ENCODE peak calls at places on chromosomes 7 and 10, in four cellular contexts. One of them, this sample, is unnamed.

GRCh38 chr7:83613232-83613631 is 35.7 kb downstream of the SEMA3E start:
- DNase-seq in IMR-90: no peak
- DNase-seq in H9: no peak
- DNase-seq in mesendoderm: no peak
- DNase-seq in this sample: no peak

GRCh38 chr10:13103554-13103953 is 3.6 kb downstream of the OPTN start:
- DNase-seq in IMR-90: no peak
- DNase-seq in H9: no peak
- DNase-seq in mesendoderm: no peak
- DNase-seq in this sample: no peak

GRCh38 chr10:129673292-129673691 is 206.3 kb downstream of the MGMT start:
- DNase-seq in IMR-90: no peak
- DNase-seq in H9: no peak
- DNase-seq in mesendoderm: no peak
- DNase-seq in this sample: no peak

GRCh38 chr7:13286916-13287315 is 599.5 kb downstream of the ARL4A start:
- DNase-seq in IMR-90: no peak
- DNase-seq in H9: no peak
- DNase-seq in mesendoderm: no peak
- DNase-seq in this sample: no peak

GRCh38 chr7:74306737-74307469 is 17.7 kb downstream of the CLIP2 start:
- DNase-seq in IMR-90: peak
- DNase-seq in H9: no peak
- DNase-seq in mesendoderm: no peak
- DNase-seq in this sample: no peak

GRCh38 chr7:29208410-29209250 is 14.1 kb downstream of the CHN2 start:
- DNase-seq in IMR-90: no peak
- DNase-seq in H9: no peak
- DNase-seq in mesendoderm: no peak
- DNase-seq in this sample: no peak

GRCh38 chr7:78620931-78621330 is 822.4 kb downstream of the PHTF2 start:
- DNase-seq in IMR-90: peak
- DNase-seq in H9: peak
- DNase-seq in mesendoderm: peak
- DNase-seq in this sample: peak

GRCh38 chr10:132023092-132023811 is 41.5 kb upstream of the BNIP3 start:
- DNase-seq in IMR-90: peak
- DNase-seq in H9: peak
- DNase-seq in mesendoderm: peak
- DNase-seq in this sample: peak

GRCh38 chr7:65832281-65832680 is 40.6 kb upstream of the VKORC1L1 start:
- DNase-seq in IMR-90: peak
- DNase-seq in H9: peak
- DNase-seq in mesendoderm: peak
- DNase-seq in this sample: peak

GRCh38 chr10:92689663-92690210 is at the start of gene HHEX:
- DNase-seq in IMR-90: peak
- DNase-seq in H9: peak
- DNase-seq in mesendoderm: peak
- DNase-seq in this sample: peak

GRCh38 chr7:37182011-37182478 is 266.6 kb downstream of the ELMO1 start:
- DNase-seq in IMR-90: peak
- DNase-seq in H9: peak
- DNase-seq in mesendoderm: peak
- DNase-seq in this sample: peak

GRCh38 chr7:81672872-81673271 is 97.0 kb downstream of the HGF start:
- DNase-seq in IMR-90: no peak
- DNase-seq in H9: peak
- DNase-seq in mesendoderm: peak
- DNase-seq in this sample: peak

GRCh38 chr10:75987610-75988009 is 556.2 kb downstream of the LRMDA start:
- DNase-seq in IMR-90: no peak
- DNase-seq in H9: no peak
- DNase-seq in mesendoderm: peak
- DNase-seq in this sample: no peak

GRCh38 chr7:68224041-68224534 is 1227.5 kb downstream of the TYW1 start:
- DNase-seq in IMR-90: no peak
- DNase-seq in H9: no peak
- DNase-seq in mesendoderm: no peak
- DNase-seq in this sample: no peak

DNA sequence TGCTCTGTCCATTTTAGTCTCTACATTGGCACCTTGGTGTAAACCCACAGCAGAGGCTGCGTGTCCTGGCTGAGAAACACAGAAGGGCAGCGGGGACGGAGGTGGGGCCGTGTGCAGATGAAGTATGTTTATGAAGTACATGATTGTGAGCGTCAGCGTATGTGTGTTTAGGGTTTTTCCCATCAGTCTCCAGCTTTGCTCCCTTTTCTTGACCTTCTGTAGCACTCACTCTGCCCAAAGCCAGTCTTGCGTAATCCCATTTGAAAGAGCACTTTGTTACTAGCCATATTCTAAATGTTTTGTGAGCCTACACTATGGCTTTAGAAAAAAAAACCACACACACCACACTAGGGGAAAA is 750.8 kb upstream of the SORCS1 start:
- DNase-seq in IMR-90: no peak
- DNase-seq in H9: no peak
- DNase-seq in mesendoderm: peak
- DNase-seq in this sample: no peak
- H2BK5ac ChIP-seq in IMR-90: no peak
- H2BK5ac ChIP-seq in H9: no peak
- H2BK5ac ChIP-seq in mesendoderm: no peak
- H2BK5ac ChIP-seq in this sample: peak

GRCh38 chr7:40646717-40647116 is 511.9 kb downstream of the SUGCT start:
- DNase-seq in IMR-90: peak
- DNase-seq in H9: no peak
- DNase-seq in mesendoderm: no peak
- DNase-seq in this sample: no peak
- H3K23ac ChIP-seq in IMR-90: no peak
- H3K23ac ChIP-seq in H9: no peak
- H3K23ac ChIP-seq in mesendoderm: no peak
- H3K23ac ChIP-seq in this sample: no peak

DNA sequence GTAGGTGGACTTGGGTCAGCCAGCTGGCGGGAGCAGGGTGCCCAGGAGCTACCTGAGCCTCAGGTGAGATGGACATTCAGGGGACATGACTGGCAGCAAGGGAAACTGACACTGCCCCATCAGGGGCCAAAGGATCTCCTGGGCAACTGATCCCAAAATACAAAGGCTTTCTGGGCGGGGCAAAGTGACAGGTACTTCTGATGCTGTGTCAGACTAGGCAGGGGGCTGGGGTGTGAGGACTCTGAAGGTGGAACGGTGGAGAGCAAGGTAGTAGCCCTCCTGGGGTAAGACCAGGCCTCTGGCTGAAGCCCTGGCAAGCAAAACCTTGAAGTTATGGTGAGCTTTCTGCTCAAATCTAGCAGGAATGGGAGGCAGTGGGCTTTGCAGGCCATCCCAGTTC is 4.4 kb downstream of the OPN4 start:
- DNase-seq in IMR-90: no peak
- DNase-seq in H9: no peak
- DNase-seq in mesendoderm: no peak
- DNase-seq in this sample: no peak
- H2BK15ac ChIP-seq in IMR-90: no peak
- H2BK15ac ChIP-seq in H9: no peak
- H2BK15ac ChIP-seq in mesendoderm: no peak
- H2BK15ac ChIP-seq in this sample: no peak

GRCh38 chr10:5566606-5567005 is 41.8 kb downstream of the CALML3 start:
- DNase-seq in IMR-90: peak
- DNase-seq in H9: no peak
- DNase-seq in mesendoderm: peak
- DNase-seq in this sample: no peak
- H2BK5ac ChIP-seq in IMR-90: no peak
- H2BK5ac ChIP-seq in H9: no peak
- H2BK5ac ChIP-seq in mesendoderm: no peak
- H2BK5ac ChIP-seq in this sample: no peak

GRCh38 chr7:124034754-124035100 is 1.9 kb upstream of the TMEM229A start:
- DNase-seq in IMR-90: no peak
- DNase-seq in H9: no peak
- DNase-seq in mesendoderm: no peak
- DNase-seq in this sample: no peak

GRCh38 chr7:124032369-124033092 is at the start of gene TMEM229A:
- DNase-seq in IMR-90: peak
- DNase-seq in H9: peak
- DNase-seq in mesendoderm: peak
- DNase-seq in this sample: peak

GRCh38 chr7:124033807-124034753 is 1.2 kb upstream of the TMEM229A start:
- DNase-seq in IMR-90: no peak
- DNase-seq in H9: no peak
- DNase-seq in mesendoderm: no peak
- DNase-seq in this sample: no peak

GRCh38 chr7:124031919-124032318 is 948 bp downstream of the TMEM229A start:
- DNase-seq in IMR-90: no peak
- DNase-seq in H9: no peak
- DNase-seq in mesendoderm: peak
- DNase-seq in this sample: no peak

GRCh38 chr7:124033093-124033806 is 383 bp upstream of the TMEM229A start:
- DNase-seq in IMR-90: no peak
- DNase-seq in H9: peak
- DNase-seq in mesendoderm: peak
- DNase-seq in this sample: peak
- H3K23ac ChIP-seq in IMR-90: no peak
- H3K23ac ChIP-seq in H9: no peak
- H3K23ac ChIP-seq in mesendoderm: peak
- H3K23ac ChIP-seq in this sample: peak

GRCh38 chr10:8112230-8112915 is 57.9 kb downstream of the GATA3 start:
- DNase-seq in IMR-90: no peak
- DNase-seq in H9: no peak
- DNase-seq in mesendoderm: no peak
- DNase-seq in this sample: no peak

GRCh38 chr10:8116474-8116873 is 62.0 kb downstream of the GATA3 start:
- DNase-seq in IMR-90: no peak
- DNase-seq in H9: no peak
- DNase-seq in mesendoderm: no peak
- DNase-seq in this sample: no peak

GRCh38 chr10:8114741-8115340 is 60.4 kb downstream of the GATA3 start:
- DNase-seq in IMR-90: no peak
- DNase-seq in H9: no peak
- DNase-seq in mesendoderm: peak
- DNase-seq in this sample: no peak

GRCh38 chr10:8113616-8114015 is 59.1 kb downstream of the GATA3 start:
- DNase-seq in IMR-90: no peak
- DNase-seq in H9: no peak
- DNase-seq in mesendoderm: peak
- DNase-seq in this sample: no peak

GRCh38 chr10:8112942-8113442 is 58.5 kb downstream of the GATA3 start:
- DNase-seq in IMR-90: no peak
- DNase-seq in H9: no peak
- DNase-seq in mesendoderm: no peak
- DNase-seq in this sample: no peak
- H2BK15ac ChIP-seq in IMR-90: no peak
- H2BK15ac ChIP-seq in H9: no peak
- H2BK15ac ChIP-seq in mesendoderm: no peak
- H2BK15ac ChIP-seq in this sample: no peak

DNA sequence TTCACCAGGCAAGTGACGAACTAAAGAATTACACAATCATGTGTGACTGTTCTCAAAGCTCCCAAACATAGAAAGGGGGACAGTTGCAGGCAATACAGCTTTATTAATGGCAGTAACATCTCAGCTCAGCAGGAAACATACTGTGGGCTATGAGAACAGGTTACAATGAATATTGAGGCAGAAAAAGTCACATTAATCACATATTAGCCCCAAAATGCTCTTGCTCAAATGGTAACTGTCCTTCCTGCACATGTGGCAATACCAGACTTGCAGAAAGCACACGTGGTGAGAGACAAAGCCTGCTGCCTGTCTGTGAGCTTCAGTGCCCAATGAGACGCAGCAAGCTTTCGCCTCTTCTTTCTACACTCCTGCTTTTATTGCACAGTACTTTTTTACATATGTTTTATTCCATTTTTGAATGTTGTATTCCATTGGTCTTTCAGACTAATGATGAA is 104.9 kb upstream of the ACBD5 start:
- DNase-seq in IMR-90: no peak
- DNase-seq in H9: no peak
- DNase-seq in mesendoderm: no peak
- DNase-seq in this sample: no peak
- H2BK5ac ChIP-seq in IMR-90: no peak
- H2BK5ac ChIP-seq in H9: no peak
- H2BK5ac ChIP-seq in mesendoderm: no peak
- H2BK5ac ChIP-seq in this sample: no peak

GRCh38 chr7:91029688-91030087 is 234.5 kb upstream of the FZD1 start:
- DNase-seq in IMR-90: no peak
- DNase-seq in H9: no peak
- DNase-seq in mesendoderm: no peak
- DNase-seq in this sample: no peak

GRCh38 chr7:91034459-91035368 is 229.5 kb upstream of the FZD1 start:
- DNase-seq in IMR-90: peak
- DNase-seq in H9: peak
- DNase-seq in mesendoderm: peak
- DNase-seq in this sample: peak

GRCh38 chr7:91031757-91032156 is 232.5 kb upstream of the FZD1 start:
- DNase-seq in IMR-90: no peak
- DNase-seq in H9: peak
- DNase-seq in mesendoderm: peak
- DNase-seq in this sample: no peak

GRCh38 chr7:91030680-91031079 is 233.6 kb upstream of the FZD1 start:
- DNase-seq in IMR-90: no peak
- DNase-seq in H9: no peak
- DNase-seq in mesendoderm: peak
- DNase-seq in this sample: no peak

DNA sequence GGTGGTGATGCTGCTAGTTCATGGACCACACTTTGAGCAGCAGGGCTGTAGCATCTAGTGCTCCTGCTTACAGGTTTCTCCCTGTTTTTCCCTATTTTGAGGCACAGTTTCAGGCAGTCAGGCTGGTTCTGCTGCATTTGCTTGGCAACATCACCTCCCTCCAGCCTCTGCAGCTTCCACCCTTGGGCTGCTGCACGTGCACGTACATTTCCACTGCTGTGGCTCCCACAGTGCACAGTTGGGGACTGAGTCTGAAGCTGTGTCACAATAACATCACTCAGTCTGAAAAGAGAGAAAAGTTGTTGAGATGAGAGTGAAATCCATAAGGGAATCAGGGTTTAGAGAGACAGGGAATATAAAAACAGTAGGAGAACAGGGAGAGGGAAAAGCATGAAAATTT is 230.7 kb upstream of the FZD1 start:
- DNase-seq in IMR-90: no peak
- DNase-seq in H9: no peak
- DNase-seq in mesendoderm: no peak
- DNase-seq in this sample: no peak
- H3K23ac ChIP-seq in IMR-90: no peak
- H3K23ac ChIP-seq in H9: no peak
- H3K23ac ChIP-seq in mesendoderm: no peak
- H3K23ac ChIP-seq in this sample: no peak

This sample was measured in neuronal stem cell.